ENCODE peak calls at places on chromosomes 16 and 17, in five cellular contexts. A is Karpas-422, L is GM13976, S is cardiac fibroblast, I is progenitor cell of endocrine pancreas. M is an unnamed sample.

GRCh38 chr17:56913000-56913866 is 616 bp downstream of the TRIM25 start:
- DNase-seq in A (peak; percentile 47), L (peak; percentile 53), S (peak; percentile 19), I (peak; percentile 27), M (peak; percentile 48)

GRCh38 chr17:57211543-57211942 is 44.8 kb upstream of the MSI2 start:
- DNase-seq in A (no peak), L (no peak), S (peak; percentile 65), I (no peak), M (no peak)

GRCh38 chr16:58883131-58883530 is 149.0 kb upstream of the GOT2 start:
- DNase-seq in A (no peak), L (no peak), S (no peak), I (no peak), M (no peak)

GRCh38 chr16:50626868-50627267 is 54.2 kb downstream of the SNX20 start:
- DNase-seq in A (no peak), L (no peak), S (no peak), I (no peak), M (no peak)

GRCh38 chr17:7167832-7168231 is 11.3 kb downstream of the ASGR1 start:
- DNase-seq in A (no peak), L (no peak), S (peak; percentile 83), I (no peak), M (peak; percentile 74)

GRCh38 chr16:63363738-63364137 is 1327.5 kb upstream of the CDH8 start:
- DNase-seq in A (no peak), L (no peak), S (no peak), I (no peak), M (no peak)

GRCh38 chr16:10297341-10298006 is 88.4 kb upstream of the ATF7IP2 start:
- DNase-seq in A (peak; percentile 92), L (peak; percentile 79), S (no peak), I (no peak), M (no peak)

GRCh38 chr17:1188812-1189211 is 9.0 kb upstream of the ABR start:
- DNase-seq in A (peak; percentile 78), L (no peak), S (peak; percentile 22), I (no peak), M (no peak)